ENCODE peak calls at places on chromosomes 3 and 15, in four cellular contexts. S is HCT116, K is GM23248, Y is neural progenitor cell. O is an unnamed sample.
A peak's percentile ranks its signal among the peaks of the same experiment; 100 is the strongest.

GRCh38 chr3:143535994-143536784 is 312.1 kb downstream of the SLC9A9 start:
- DNase-seq in S (no peak), K (peak; percentile 23), Y (no peak), O (no peak)

GRCh38 chr3:159765025-159765859 is 223.4 kb upstream of the IL12A start:
- DNase-seq in K (peak; percentile 100), S (peak; percentile 85), Y (peak; percentile 76), O (peak; percentile 99)

GRCh38 chr15:22950211-22950990 is 29.8 kb downstream of the CYFIP1 start:
- DNase-seq in K (no peak), S (no peak), Y (no peak), O (no peak)

GRCh38 chr3:112018712-112019111 is 15.8 kb upstream of the TMPRSS7 start:
- DNase-seq in Y (no peak), K (no peak), S (no peak), O (no peak)

GRCh38 chr15:38769492-38769891 is 204.9 kb upstream of the RASGRP1 start:
- DNase-seq in S (no peak), Y (no peak), K (peak; percentile 8), O (no peak)

GRCh38 chr15:39976291-39977274 is 42.7 kb downstream of the EIF2AK4 start:
- DNase-seq in Y (peak; percentile 61), S (no peak), K (peak; percentile 87), O (peak; percentile 75)

GRCh38 chr3:10950476-10951294 is 41.9 kb upstream of the SLC6A1 start:
- DNase-seq in S (peak; percentile 27), K (peak; percentile 64), Y (peak; percentile 54), O (peak; percentile 67)

GRCh38 chr3:18424213-18424861 is 802 bp downstream of the SATB1 start:
- DNase-seq in S (no peak), Y (peak; percentile 56), K (no peak), O (no peak)

GRCh38 chr3:194447161-194447560 is 39.6 kb downstream of the ATP13A3 start:
- DNase-seq in Y (no peak), K (no peak), S (no peak), O (no peak)

GRCh38 chr3:194450341-194450740 is 36.5 kb downstream of the ATP13A3 start:
- DNase-seq in S (no peak), K (peak; percentile 7), Y (no peak), O (peak; percentile 62)

GRCh38 chr3:194446754-194447153 is 40.0 kb downstream of the ATP13A3 start:
- DNase-seq in K (no peak), Y (no peak), S (no peak), O (no peak)

GRCh38 chr3:194447657-194448056 is 39.1 kb downstream of the ATP13A3 start:
- DNase-seq in Y (no peak), K (no peak), S (no peak), O (no peak)

GRCh38 chr3:194449913-194450312 is 36.9 kb downstream of the ATP13A3 start:
- DNase-seq in Y (no peak), S (no peak), K (no peak), O (peak; percentile 57)
- TF ChIP-seq EZH2phosphoT487 in Y (no peak), S (no peak), K (no peak), O (no peak)

GRCh38 chr3:184126006-184126405 is 9.2 kb upstream of the EIF2B5 start:
- DNase-seq in Y (no peak), K (peak; percentile 59), S (no peak), O (peak; percentile 54)
- H3K4me1 ChIP-seq in Y (no peaks in the 10 kb centered on the region), K (peaks cover 4% of the 10 kb centered on the region), S (peaks cover 3% of the 10 kb centered on the region), O (peaks cover 4% of the 10 kb centered on the region)

GRCh38 chr3:126524429-126524988 is 554 bp downstream of the CHST13 start:
- DNase-seq in S (no peak), K (peak; percentile 36), Y (no peak), O (no peak)

GRCh38 chr3:126523745-126524428 is at the start of gene CHST13:
- DNase-seq in S (no peak), Y (peak; percentile 91), K (peak; percentile 79), O (peak; percentile 19)

GRCh38 chr3:126526668-126527005 is 2.7 kb downstream of the CHST13 start:
- DNase-seq in S (no peak), K (no peak), Y (no peak), O (no peak)

GRCh38 chr3:126525853-126526667 is 2.1 kb downstream of the CHST13 start:
- DNase-seq in S (no peak), Y (no peak), K (no peak), O (no peak)

GRCh38 chr3:126525091-126525852 is 1.3 kb downstream of the CHST13 start:
- DNase-seq in Y (no peak), K (no peak), S (no peak), O (no peak)
- H3K27ac ChIP-seq in Y (no peak overlapping the region), K (no peak overlapping the region), S (no peak overlapping the region), O (no peak overlapping the region)

DNA sequence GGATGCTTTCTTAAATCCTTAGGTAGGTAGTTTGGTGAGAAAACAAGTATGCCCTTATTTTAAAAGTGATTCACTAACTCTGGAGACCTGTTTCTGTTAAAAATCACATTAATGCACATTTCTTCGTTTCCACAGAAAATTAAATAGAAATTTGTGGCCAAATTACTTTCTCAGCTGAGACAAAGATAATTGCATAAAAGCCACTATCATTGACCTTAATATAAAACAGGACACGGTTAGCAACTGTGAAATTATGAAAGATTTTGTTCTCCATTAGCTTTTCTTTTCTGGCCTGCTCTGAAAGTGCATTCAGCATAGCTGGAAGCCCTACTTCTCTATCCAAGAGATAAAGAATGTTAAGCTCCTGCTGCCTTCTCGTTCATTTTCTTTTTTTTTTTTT is 576.8 kb downstream of the OTOL1 start:
- DNase-seq in K (no peak), S (no peak), Y (peak; percentile 16), O (no peak)
- TF ChIP-seq EZH2phosphoT487 in K (no peak), S (no peak), Y (no peak), O (no peak)

GRCh38 chr3:113828605-113829004 is 10.0 kb upstream of the GRAMD1C start:
- DNase-seq in K (no peak), S (no peak), Y (no peak), O (no peak)

GRCh38 chr3:113834983-113835382 is 3.6 kb upstream of the GRAMD1C start:
- DNase-seq in S (no peak), K (no peak), Y (no peak), O (peak; percentile 51)

GRCh38 chr3:113825090-113825489 is 13.5 kb upstream of the GRAMD1C start:
- DNase-seq in K (peak; percentile 15), Y (no peak), S (no peak), O (peak; percentile 44)

GRCh38 chr3:113832477-113833164 is 6.0 kb upstream of the GRAMD1C start:
- DNase-seq in S (no peak), Y (peak; percentile 9), K (no peak), O (no peak)

DNA sequence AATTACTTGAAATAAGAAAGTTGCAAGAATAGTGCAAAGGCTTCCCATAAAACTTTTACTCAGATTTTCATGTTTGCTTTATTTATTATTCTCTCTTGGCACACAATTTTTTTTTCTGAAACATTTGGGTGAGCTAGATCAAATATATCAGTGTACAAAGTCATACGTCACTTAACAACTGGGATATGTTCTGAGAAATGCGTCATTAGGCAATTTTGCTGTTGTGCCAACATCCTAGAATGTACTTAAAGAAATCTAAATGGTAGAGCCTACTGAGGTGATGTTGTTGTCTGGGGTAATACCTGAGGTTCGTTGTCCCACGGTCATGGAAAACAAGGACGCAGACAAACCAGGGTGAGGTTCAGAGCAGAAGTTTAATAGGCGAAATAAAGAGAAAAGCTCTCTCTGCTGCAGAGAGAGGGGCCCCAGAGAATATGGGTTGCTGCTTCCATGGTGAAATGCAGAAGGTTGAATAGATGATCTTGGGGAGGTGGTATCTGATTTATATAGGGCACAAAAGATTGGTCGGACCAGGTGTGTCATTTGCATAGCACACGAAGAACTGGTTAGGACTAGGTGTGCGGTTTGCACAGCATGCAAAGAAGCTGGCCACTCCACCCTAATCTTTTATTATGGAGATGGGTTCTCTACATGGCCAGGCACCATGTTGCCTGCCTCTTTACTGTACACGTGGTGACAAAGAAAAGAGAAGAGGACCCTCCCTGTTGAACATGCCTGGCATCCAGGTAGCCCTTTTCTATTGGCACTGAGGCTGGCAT is 8.8 kb upstream of the GRAMD1C start:
- DNase-seq in Y (no peak), K (no peak), S (no peak), O (peak; percentile 47)
- H3K4me1 ChIP-seq in Y (no peaks in the 10 kb centered on the region), K (peaks cover 15% of the 10 kb centered on the region), S (peaks cover 15% of the 10 kb centered on the region), O (peaks cover 33% of the 10 kb centered on the region)

DNA sequence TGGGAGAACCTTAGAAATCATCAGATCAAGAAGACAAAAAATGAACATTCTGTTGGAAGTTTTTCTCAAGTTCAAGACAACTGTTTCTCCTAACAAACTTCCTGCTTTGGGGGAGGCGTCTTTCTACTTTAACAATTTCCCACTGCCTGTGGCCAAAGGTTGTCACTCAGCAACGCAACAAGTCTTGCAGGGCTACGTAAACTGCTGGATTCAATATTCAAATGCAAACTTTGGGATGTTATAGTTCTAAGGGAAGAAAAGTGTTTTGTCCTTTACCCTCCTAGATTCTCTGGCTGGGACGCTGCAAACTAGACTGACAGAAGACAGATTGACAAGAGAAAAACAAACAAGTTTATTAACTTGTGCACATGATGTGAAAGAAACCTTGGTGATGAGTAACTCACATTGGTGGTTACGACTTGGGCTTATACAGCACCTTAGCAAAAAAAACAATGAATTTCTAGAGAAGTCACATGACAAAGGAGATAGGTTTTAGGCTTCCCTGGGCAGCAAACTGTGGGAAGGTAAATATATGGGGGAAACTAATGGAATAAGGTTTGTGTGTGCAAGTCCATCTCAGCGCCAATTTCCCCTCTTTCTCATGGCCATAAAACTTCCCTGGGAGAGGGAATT is 34.0 kb upstream of the ARPIN start:
- DNase-seq in S (no peak), Y (no peak), K (no peak), O (peak; percentile 16)
- H3K27ac ChIP-seq in S (no peak overlapping the region), Y (no peak overlapping the region), K (no peak overlapping the region), O (no peak overlapping the region)

DNA sequence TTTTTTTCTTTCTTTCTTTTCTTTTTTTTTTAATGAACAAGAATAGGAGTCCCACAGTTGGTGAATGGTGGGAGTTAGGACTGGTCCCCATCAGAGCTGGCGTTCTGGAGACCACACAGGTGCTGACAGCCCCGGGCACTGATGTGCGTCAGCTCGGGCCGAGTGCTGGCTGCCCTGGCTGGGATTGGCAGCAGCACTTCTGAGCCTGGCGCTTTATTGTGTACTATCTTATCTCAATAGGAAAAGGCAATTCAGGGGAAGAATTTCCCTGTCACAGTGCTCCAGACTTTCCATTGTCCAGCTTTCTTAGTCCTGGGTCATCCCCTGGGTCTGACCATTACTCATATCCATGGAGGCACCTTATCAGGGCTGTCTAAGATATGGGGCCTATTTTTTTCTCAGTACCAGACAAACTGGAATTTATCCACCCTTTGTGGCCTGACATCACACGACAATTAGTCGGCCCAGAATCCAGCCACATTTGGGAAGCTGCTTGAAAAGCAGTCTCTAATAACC is 54.1 kb downstream of the TMEM44 start:
- DNase-seq in Y (no peak), S (no peak), K (no peak), O (no peak)
- TF ChIP-seq EZH2phosphoT487 in Y (no peak), S (no peak), K (no peak), O (no peak)

DNA sequence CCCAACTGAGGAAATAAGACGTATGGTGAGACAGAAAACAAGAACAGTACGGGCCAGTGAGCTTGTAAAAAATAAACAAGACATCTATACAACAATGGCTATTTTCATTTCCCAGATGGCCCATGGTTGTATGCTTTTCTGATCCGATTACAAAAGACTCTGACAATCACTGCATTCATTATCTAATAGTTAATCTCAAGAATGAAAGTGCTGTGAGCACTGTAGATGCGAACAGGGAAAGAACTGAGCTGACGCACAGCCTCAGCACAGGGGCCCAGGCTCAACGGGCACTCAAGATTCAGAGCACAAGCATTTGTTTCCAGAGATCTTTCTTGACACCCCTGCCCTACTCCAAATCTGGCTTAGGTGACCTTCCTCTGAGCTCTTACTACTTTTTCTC is 6.9 kb downstream of the MTMR10 start:
- DNase-seq in K (no peak), Y (no peak), S (no peak), O (no peak)
- H3K4me1 ChIP-seq in K (peaks cover 9% of the 10 kb centered on the region), Y (no peaks in the 10 kb centered on the region), S (no peaks in the 10 kb centered on the region), O (peaks cover 6% of the 10 kb centered on the region)

O was measured in PC-3.